ENCODE peak calls at places on chromosomes 7 and 10, in nine cellular contexts. G, P, J, O, S, T, B, Z and L are unnamed samples.

GRCh38 chr10:71773221-71773971 is at the start of gene VSIR:
- DNase-seq in B (peak; percentile 81), T (peak; percentile 92), G (peak; percentile 58), O (peak; percentile 43), J (peak; percentile 92), S (peak; percentile 33), Z (peak; percentile 94), P (peak; percentile 83), L (peak; percentile 93)

GRCh38 chr7:32761451-32762320 is 129.9 kb downstream of the KBTBD2 start:
- DNase-seq in O (no peak), P (no peak), S (no peak), T (no peak), Z (peak; percentile 41), G (no peak), B (no peak), J (no peak), L (no peak)

GRCh38 chr7:143499743-143500348 is 22.2 kb downstream of the TAS2R41 start:
- DNase-seq in T (no peak), Z (no peak), J (no peak), P (no peak), G (no peak), S (no peak), B (no peak), O (no peak), L (no peak)

GRCh38 chr10:125792342-125793063 is 16.9 kb upstream of the MMP21 start:
- DNase-seq in O (no peak), S (no peak), J (no peak), P (no peak), Z (no peak), T (no peak), B (no peak), G (no peak), L (no peak)

GRCh38 chr7:6516387-6516983 is 34.8 kb downstream of the GRID2IP start:
- DNase-seq in J (peak; percentile 86), O (no peak), S (peak; percentile 55), T (peak; percentile 23), G (peak; percentile 31), P (peak; percentile 75), B (peak; percentile 73), Z (peak; percentile 78), L (peak; percentile 41)

GRCh38 chr10:43262043-43262901 is 4.6 kb downstream of the RASGEF1A start:
- DNase-seq in B (no peak), S (no peak), P (no peak), T (no peak), J (no peak), G (no peak), O (no peak), Z (no peak), L (no peak)

GRCh38 chr10:7291487-7292113 is 119.2 kb downstream of the SFMBT2 start:
- DNase-seq in B (peak; percentile 50), Z (no peak), T (no peak), P (no peak), O (no peak), J (no peak), G (no peak), S (no peak), L (no peak)

GRCh38 chr10:48461623-48462481 is 143.0 kb downstream of the ARHGAP22 start:
- DNase-seq in G (no peak), S (no peak), O (no peak), Z (no peak), T (no peak), P (peak; percentile 48), B (no peak), J (no peak), L (no peak)

GRCh38 chr7:264541-265191 is 25.3 kb upstream of the FOXL3 start:
- DNase-seq in Z (peak; percentile 61), G (no peak), J (peak; percentile 57), B (no peak), O (no peak), P (no peak), S (no peak), T (no peak), L (no peak)
- H3K9me3 ChIP-seq in Z (peaks cover 7% of the 10 kb centered on the region), G (peaks cover 4% of the 10 kb centered on the region), J (no peaks in the 10 kb centered on the region), B (peaks cover 53% of the 10 kb centered on the region), O (peaks cover 23% of the 10 kb centered on the region), P (peaks cover 14% of the 10 kb centered on the region), S (peaks cover 89% of the 10 kb centered on the region), T (no peaks in the 10 kb centered on the region), L (no peaks in the 10 kb centered on the region)

GRCh38 chr10:113681533-113682470 is 2.1 kb downstream of the CASP7 start:
- DNase-seq in S (no peak), P (no peak), G (no peak), B (no peak), Z (no peak), T (no peak), O (no peak), J (no peak), L (no peak)
- H3K9me3 ChIP-seq in S (no peaks in the 10 kb centered on the region), P (no peaks in the 10 kb centered on the region), G (peaks cover 7% of the 10 kb centered on the region), B (peaks cover 3% of the 10 kb centered on the region), Z (peaks cover 2% of the 10 kb centered on the region), T (no peaks in the 10 kb centered on the region), O (peaks cover 4% of the 10 kb centered on the region), J (no peaks in the 10 kb centered on the region), L (no peaks in the 10 kb centered on the region)

DNA sequence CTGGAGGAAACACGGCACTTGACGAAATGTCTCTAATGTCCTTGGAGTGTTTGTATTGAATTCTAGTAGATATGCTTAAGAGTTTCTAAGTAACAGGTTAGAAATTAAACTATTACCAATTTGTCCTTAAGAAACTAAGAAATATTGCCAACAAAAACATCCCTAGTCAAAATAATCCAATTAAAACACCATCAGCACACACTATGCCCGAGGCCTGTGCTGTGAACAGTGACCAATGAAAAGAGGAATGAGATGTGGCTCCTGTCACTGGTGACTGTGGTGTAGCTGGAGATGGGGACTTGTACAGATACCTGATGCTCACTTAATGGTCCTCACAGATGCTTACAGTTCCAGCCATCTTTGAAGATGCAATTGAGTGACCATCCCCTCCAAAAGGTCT is 651.1 kb downstream of the SORCS3 start:
- DNase-seq in B (no peak), S (no peak), T (no peak), J (no peak), Z (no peak), G (no peak), O (no peak), P (no peak), L (no peak)
- H3K9me3 ChIP-seq in B (no peaks in the 10 kb centered on the region), S (peaks cover 13% of the 10 kb centered on the region), T (no peaks in the 10 kb centered on the region), J (no peaks in the 10 kb centered on the region), Z (no peaks in the 10 kb centered on the region), G (no peaks in the 10 kb centered on the region), O (no peaks in the 10 kb centered on the region), P (peaks cover 5% of the 10 kb centered on the region), L (no peaks in the 10 kb centered on the region)

DNA sequence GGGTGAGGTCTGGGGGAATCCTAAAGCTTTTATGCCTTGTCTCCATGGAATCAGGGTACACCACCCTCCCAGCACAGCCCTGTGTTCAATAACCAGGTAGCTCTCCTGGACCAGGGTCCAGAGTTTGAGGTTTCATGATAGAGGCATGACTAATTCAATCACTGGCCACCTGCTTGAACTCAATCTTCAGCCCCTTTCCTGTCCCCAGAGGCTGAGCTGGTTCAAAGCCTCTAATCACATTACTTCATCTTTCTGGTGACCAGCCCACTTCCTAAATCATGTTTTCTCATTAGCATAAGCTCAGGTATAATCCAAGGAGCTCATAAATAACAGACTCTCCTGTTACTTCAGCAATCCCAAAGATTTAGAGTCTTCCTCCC is 20.5 kb downstream of the CRPPA start:
- DNase-seq in O (no peak), T (no peak), J (no peak), G (no peak), P (no peak), S (no peak), Z (no peak), B (no peak), L (no peak)
- H3K9me3 ChIP-seq in O (peaks cover 20% of the 10 kb centered on the region), T (peaks cover 5% of the 10 kb centered on the region), J (no peaks in the 10 kb centered on the region), G (peaks cover 7% of the 10 kb centered on the region), P (no peaks in the 10 kb centered on the region), S (peaks cover 10% of the 10 kb centered on the region), Z (peaks cover 7% of the 10 kb centered on the region), B (peaks cover 54% of the 10 kb centered on the region), L (no peaks in the 10 kb centered on the region)

DNA sequence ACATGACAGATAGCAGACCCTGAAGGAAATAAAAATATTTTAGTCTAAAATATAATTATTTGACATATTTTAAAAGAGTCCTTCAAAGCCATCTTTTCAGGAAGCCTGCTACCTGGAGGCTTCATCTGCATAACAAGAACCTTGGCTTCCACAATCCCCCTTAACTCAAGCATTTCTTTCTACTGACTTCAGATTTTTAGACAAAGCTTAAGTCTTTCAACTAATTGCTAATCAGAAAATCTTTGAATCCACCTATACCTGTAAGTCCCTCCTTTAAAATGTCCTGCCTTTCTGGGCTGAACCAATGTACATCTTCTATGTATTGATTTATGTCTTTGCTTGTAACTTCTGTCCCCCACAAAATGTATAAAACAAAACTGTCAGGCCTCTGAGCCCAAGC is 23.5 kb upstream of the PRF1 start:
- DNase-seq in Z (no peak), O (no peak), S (no peak), G (no peak), P (no peak), B (no peak), J (no peak), T (no peak), L (no peak)
- H3K9me3 ChIP-seq in Z (peaks cover 6% of the 10 kb centered on the region), O (peaks cover 19% of the 10 kb centered on the region), S (peaks cover 25% of the 10 kb centered on the region), G (peaks cover 5% of the 10 kb centered on the region), P (no peaks in the 10 kb centered on the region), B (peaks cover 18% of the 10 kb centered on the region), J (no peaks in the 10 kb centered on the region), T (no peaks in the 10 kb centered on the region), L (no peaks in the 10 kb centered on the region)

GRCh38 chr10:23196915-23197314 is 4.8 kb downstream of the PTF1A start:
- DNase-seq in Z (no peak), O (no peak), T (no peak), S (no peak), G (no peak), P (no peak), B (no peak), J (no peak), L (no peak)
- H3K9me3 ChIP-seq in Z (no peaks in the 10 kb centered on the region), O (no peaks in the 10 kb centered on the region), T (no peaks in the 10 kb centered on the region), S (no peaks in the 10 kb centered on the region), G (no peaks in the 10 kb centered on the region), P (no peaks in the 10 kb centered on the region), B (no peaks in the 10 kb centered on the region), J (no peaks in the 10 kb centered on the region), L (no peaks in the 10 kb centered on the region)

DNA sequence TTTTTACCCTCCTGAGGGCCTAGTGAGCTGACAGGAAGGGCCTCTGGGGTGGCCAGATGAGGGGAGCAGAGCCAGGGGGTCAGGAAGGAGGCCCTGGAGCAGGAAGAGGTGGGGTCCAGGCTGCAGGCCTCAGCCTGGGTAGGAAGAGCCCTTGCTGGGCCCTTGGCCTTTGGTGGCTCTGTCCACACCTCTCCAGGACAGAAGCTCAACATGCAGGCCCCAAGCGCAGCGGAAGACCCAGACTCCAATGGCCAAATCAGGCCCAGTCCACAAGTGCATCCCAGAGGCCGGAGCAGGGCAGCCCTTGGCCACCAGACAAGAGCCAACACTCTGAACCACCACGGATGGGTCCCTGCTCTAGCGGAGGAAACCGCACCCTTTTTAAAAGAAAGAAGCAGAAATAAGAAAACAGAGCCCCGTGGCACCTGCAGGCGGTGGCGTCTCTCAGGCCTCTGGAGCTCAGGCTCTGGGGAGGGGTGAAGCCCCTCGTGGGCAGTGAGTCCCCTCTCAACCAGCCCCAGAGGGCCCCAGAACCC is 52.8 kb downstream of the FOXL3 start:
- DNase-seq in P (no peak), T (no peak), J (no peak), Z (peak; percentile 39), G (no peak), S (no peak), B (no peak), O (no peak), L (no peak)
- H3K9me3 ChIP-seq in P (no peaks in the 10 kb centered on the region), T (no peaks in the 10 kb centered on the region), J (no peaks in the 10 kb centered on the region), Z (no peaks in the 10 kb centered on the region), G (no peaks in the 10 kb centered on the region), S (peaks cover 36% of the 10 kb centered on the region), B (no peaks in the 10 kb centered on the region), O (no peaks in the 10 kb centered on the region), L (no peaks in the 10 kb centered on the region)